ENCODE peak calls at places on chromosomes 3 and 15, in five cellular contexts. Y, N, S, L and T are unnamed samples.

GRCh38 chr3:107198522-107199271 is 178.5 kb upstream of the CCDC54 start:
- DNase-seq in Y (no peak), S (peak; percentile 74), L (no peak), N (no peak), T (no peak)

GRCh38 chr3:45223889-45224730 is 2.0 kb downstream of the TMEM158 start:
- DNase-seq in L (no peak), N (no peak), Y (no peak), S (peak; percentile 42), T (no peak)

GRCh38 chr3:81760215-81760614 is 1.2 kb downstream of the GBE1 start:
- DNase-seq in N (no peak), S (no peak), L (no peak), Y (no peak), T (no peak)

GRCh38 chr15:89797678-89798201 is 16.9 kb downstream of the ANPEP start:
- DNase-seq in Y (no peak), N (no peak), S (no peak), L (no peak), T (no peak)

GRCh38 chr15:66188464-66188863 is 65.1 kb downstream of the MEGF11 start:
- DNase-seq in L (no peak), Y (no peak), S (no peak), N (peak; percentile 24), T (no peak)

GRCh38 chr3:177776656-177777055 is 579.4 kb upstream of the TBL1XR1 start:
- DNase-seq in Y (no peak), S (peak; percentile 95), N (no peak), L (no peak), T (no peak)

GRCh38 chr3:17057316-17057715 is 172.6 kb downstream of the PLCL2 start:
- DNase-seq in N (no peak), Y (no peak), S (no peak), L (no peak), T (no peak)

GRCh38 chr3:46935989-46936620 is 40.4 kb downstream of the CCDC12 start:
- DNase-seq in N (no peak), Y (no peak), L (no peak), S (peak; percentile 24), T (no peak)

GRCh38 chr15:69973102-69973714 is 124.5 kb downstream of the TLE3 start:
- DNase-seq in L (no peak), Y (no peak), N (no peak), S (peak; percentile 61), T (peak; percentile 53)

GRCh38 chr3:149224736-149225594 is 3.3 kb upstream of the CP start:
- DNase-seq in N (peak; percentile 25), Y (no peak), L (no peak), S (peak; percentile 84), T (no peak)
- H3K4me3 ChIP-seq in N (peak overlapping the region; percentile 2), Y (no peak overlapping the region), L (peak overlapping the region; percentile 27), S (no peak overlapping the region), T (no peak overlapping the region)

GRCh38 chr15:31333119-31333518 is 6.5 kb downstream of the KLF13 start:
- DNase-seq in Y (no peak), S (no peak), N (peak; percentile 73), L (no peak), T (no peak)

GRCh38 chr15:31331389-31331788 is 4.8 kb downstream of the KLF13 start:
- DNase-seq in S (no peak), N (no peak), Y (no peak), L (no peak), T (no peak)

GRCh38 chr15:31330836-31331235 is 4.2 kb downstream of the KLF13 start:
- DNase-seq in L (no peak), N (no peak), S (no peak), Y (no peak), T (no peak)

GRCh38 chr15:31332681-31333071 is 6.0 kb downstream of the KLF13 start:
- DNase-seq in L (no peak), N (no peak), Y (no peak), S (no peak), T (no peak)

GRCh38 chr15:31332020-31332680 is 5.5 kb downstream of the KLF13 start:
- DNase-seq in L (no peak), Y (no peak), S (no peak), N (no peak), T (no peak)
- H3K4me3 ChIP-seq in L (peak overlapping the region; percentile 77), Y (no peak overlapping the region), S (no peak overlapping the region), N (no peak overlapping the region), T (no peak overlapping the region)

DNA sequence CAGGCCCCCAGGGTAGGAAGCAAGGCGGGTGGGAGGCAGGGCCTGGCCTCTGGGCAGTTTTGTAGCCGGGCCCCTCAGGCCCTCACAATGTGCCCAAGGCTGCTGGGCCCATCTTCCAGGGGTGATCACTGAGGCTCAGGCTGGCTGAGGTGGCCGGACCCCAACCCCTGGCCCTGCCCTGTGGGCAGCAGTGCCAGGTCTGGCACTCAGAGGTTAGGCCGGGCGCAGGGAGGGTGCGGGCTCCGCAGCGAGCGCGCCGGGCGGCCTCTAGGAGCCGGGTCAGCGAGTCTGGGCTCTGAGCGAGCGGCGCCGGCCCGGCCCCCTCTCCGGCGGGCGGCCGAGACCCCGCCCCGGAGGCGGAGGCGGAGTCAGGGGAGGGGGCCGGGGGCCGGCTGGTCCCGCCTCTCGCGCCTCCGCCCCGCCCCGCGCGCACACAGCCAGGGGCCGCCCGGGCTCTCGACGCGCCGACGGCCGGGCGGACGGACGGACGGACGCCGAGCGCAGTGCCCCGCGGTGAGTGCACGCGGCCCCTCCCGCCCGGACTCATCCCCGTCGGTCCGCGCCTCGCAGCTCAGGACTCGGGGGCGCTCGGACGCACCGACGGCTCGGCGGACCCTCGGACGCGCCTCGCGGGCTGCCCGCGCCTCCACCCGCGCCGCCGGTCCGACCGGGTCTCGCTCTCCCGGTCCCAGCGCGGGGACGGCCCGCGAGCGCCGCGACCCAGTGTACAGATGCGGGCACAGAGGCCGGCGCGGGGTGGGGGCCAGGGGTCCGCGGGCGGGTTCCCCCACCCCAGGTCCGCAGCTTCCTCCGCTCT is at the start of gene FBLN2:
- DNase-seq in Y (no peak), L (peak; percentile 41), S (peak; percentile 71), N (no peak), T (no peak)
- H3K4me3 ChIP-seq in Y (no peak within 1 kb of the TSS), L (peak within 1 kb of the TSS; percentile 20), S (peak within 1 kb of the TSS; percentile 33), N (no peak within 1 kb of the TSS), T (peak within 1 kb of the TSS; percentile 55)

DNA sequence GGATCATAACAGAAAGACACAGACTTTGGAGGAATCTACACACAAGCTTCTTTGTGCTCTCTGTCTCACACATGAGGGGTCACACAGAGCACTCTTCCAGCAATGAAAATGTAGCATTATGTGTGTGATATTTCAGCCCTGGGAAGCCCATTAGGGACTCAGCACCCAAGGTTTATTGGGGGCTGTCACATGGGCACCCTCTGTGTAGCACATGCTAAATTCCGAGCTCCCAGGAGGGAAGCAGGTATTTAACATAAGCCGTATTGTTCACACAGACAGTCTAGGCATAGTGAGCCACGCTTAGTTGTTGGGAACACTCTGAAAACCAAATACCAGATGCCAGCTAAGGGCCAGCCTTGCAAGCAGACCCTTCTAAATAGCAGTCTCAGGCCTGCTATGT is 261.6 kb upstream of the MANF start:
- DNase-seq in N (no peak), Y (no peak), L (no peak), S (no peak), T (no peak)
- H3K4me3 ChIP-seq in N (no peak overlapping the region), Y (no peak overlapping the region), L (no peak overlapping the region), S (no peak overlapping the region), T (no peak overlapping the region)

DNA sequence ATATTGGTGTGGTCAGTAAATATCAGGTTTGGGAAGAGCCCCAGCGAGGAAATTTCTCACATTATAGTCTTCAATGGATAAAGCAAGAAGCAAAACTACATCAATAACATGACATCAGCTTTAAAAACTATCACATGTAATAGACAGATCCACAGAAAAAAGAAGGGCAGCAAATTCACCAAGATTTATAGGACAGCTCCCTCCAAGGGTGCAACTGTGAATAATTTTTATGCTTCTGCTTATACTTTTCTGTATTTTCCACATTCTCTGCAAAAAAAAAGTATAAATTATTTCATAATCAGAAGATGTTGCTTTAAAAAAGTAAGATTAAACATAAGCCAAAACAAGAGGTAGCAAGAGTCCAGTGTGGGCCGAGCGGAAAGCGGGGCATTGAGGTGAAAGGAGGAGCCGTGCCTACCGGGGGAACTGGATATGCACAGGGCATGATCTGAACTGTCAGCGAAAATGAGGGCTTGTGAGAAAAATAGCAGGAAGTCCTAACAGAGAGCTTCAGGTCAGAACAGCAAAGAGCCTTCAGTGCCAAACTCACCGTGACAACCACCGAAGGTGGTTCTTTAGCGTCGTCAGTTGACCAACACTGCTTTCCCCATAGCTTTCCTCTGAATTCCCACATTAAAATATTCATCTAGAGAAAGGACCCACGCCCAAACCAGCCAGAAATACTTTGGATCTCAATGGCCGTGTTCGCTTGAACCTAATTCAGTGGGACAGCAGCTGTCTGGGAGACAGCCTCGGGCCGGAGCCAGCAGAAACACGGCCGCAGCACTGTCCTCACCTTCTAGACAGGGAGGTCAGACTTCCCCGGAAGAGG is 59.9 kb downstream of the FAM174B start:
- DNase-seq in N (no peak), Y (no peak), L (no peak), S (no peak), T (no peak)
- H3K4me3 ChIP-seq in N (no peak overlapping the region), Y (no peak overlapping the region), L (no peak overlapping the region), S (no peak overlapping the region), T (no peak overlapping the region)

GRCh38 chr15:47570044-47570443 is 147.3 kb upstream of the SEMA6D start:
- DNase-seq in N (no peak), S (no peak), L (no peak), Y (no peak), T (no peak)
- H3K4me3 ChIP-seq in N (no peak overlapping the region), S (no peak overlapping the region), L (no peak overlapping the region), Y (no peak overlapping the region), T (no peak overlapping the region)

GRCh38 chr3:52247455-52248164 is 2.1 kb downstream of the PPM1M start:
- DNase-seq in Y (no peak), N (no peak), L (peak; percentile 3), S (no peak), T (no peak)

GRCh38 chr3:52246264-52246620 is 683 bp downstream of the PPM1M start:
- DNase-seq in Y (no peak), S (no peak), N (no peak), L (no peak), T (no peak)

GRCh38 chr3:52246728-52247454 is 1.3 kb downstream of the PPM1M start:
- DNase-seq in Y (no peak), S (no peak), N (peak; percentile 33), L (peak; percentile 16), T (no peak)

GRCh38 chr3:52244061-52244628 is 1.4 kb upstream of the PPM1M start:
- DNase-seq in S (no peak), Y (no peak), N (peak; percentile 29), L (peak; percentile 18), T (no peak)

GRCh38 chr3:52245322-52246263 is at the start of gene PPM1M:
- DNase-seq in S (peak; percentile 69), L (peak; percentile 66), Y (no peak), N (peak; percentile 34), T (no peak)
- H3K4me3 ChIP-seq in S (peak within 1 kb of the TSS; percentile 23), L (peak within 1 kb of the TSS; percentile 70), Y (peak within 1 kb of the TSS; percentile 54), N (peak within 1 kb of the TSS; percentile 40), T (peak within 1 kb of the TSS; percentile 61)

GRCh38 chr3:136749106-136749505 is 3.1 kb downstream of the STAG1 start:
- DNase-seq in Y (no peak), S (no peak), L (no peak), N (no peak), T (no peak)
- H3K4me3 ChIP-seq in Y (no peak overlapping the region), S (no peak overlapping the region), L (no peak overlapping the region), N (no peak overlapping the region), T (peak overlapping the region; percentile 18)

DNA sequence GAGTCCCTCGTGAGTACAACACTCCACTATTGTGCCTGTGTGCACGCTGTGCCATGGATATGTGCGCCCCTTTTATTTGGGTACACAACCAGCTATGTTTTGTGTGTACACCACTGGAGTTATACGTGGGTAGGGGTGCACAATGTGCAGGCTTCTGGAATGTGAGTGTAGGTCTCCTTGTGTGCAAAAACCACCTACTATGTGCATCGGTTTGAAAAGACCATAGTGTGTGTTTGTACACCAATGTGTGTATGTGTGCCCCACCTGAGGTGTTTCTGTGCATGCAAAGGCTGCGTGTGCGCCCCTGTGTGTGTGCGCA is 86.4 kb upstream of the ALDH1L1 start:
- DNase-seq in L (no peak), Y (no peak), N (no peak), S (no peak), T (no peak)
- H3K4me3 ChIP-seq in L (no peak overlapping the region), Y (peak overlapping the region; percentile 47), N (no peak overlapping the region), S (peak overlapping the region; percentile 27), T (no peak overlapping the region)

GRCh38 chr15:62453979-62454378 is 288.9 kb upstream of the C2CD4B start:
- DNase-seq in Y (no peak), L (no peak), S (peak; percentile 50), N (no peak), T (no peak)
- H3K4me3 ChIP-seq in Y (no peak overlapping the region), L (no peak overlapping the region), S (no peak overlapping the region), N (no peak overlapping the region), T (no peak overlapping the region)